ENCODE peak calls at places on chromosomes 4 and X, in ten cellular contexts. One of them, this sample, is unnamed.

GRCh38 chr4:13294961-13295605 is 189.1 kb downstream of the RAB28 start:
- DNase-seq in ELR: no peak
- DNase-seq in A549: no peak
- DNase-seq in colonic mucosa: no peak
- DNase-seq in stimulated activated CD4-positive, alpha-beta T cell treated with anti-CD3 and anti-CD28 coated beads, Interleukin-4, amount 100 ng/mL, for 1 hour: no peak
- DNase-seq in mesothelial cell of epicardium: no peak
- DNase-seq in lung microvascular endothelial cell: no peak
- DNase-seq in midbrain: no peak
- DNase-seq in T-helper 17 cell: no peak
- DNase-seq in upper lobe of right lung: no peak
- DNase-seq in this sample: no peak

GRCh38 chr4:75858721-75859120 is 43.5 kb downstream of the PPEF2 start:
- DNase-seq in ELR: no peak
- DNase-seq in A549: no peak
- DNase-seq in colonic mucosa: no peak
- DNase-seq in stimulated activated CD4-positive, alpha-beta T cell treated with anti-CD3 and anti-CD28 coated beads, Interleukin-4, amount 100 ng/mL, for 1 hour: no peak
- DNase-seq in mesothelial cell of epicardium: no peak
- DNase-seq in lung microvascular endothelial cell: no peak
- DNase-seq in midbrain: no peak
- DNase-seq in T-helper 17 cell: no peak
- DNase-seq in upper lobe of right lung: no peak
- DNase-seq in this sample: no peak

GRCh38 chrX:36198575-36198974 is 279.0 kb downstream of the CFAP47 start:
- DNase-seq in ELR: no peak
- DNase-seq in A549: no peak
- DNase-seq in colonic mucosa: no peak
- DNase-seq in stimulated activated CD4-positive, alpha-beta T cell treated with anti-CD3 and anti-CD28 coated beads, Interleukin-4, amount 100 ng/mL, for 1 hour: no peak
- DNase-seq in mesothelial cell of epicardium: no peak
- DNase-seq in lung microvascular endothelial cell: no peak
- DNase-seq in midbrain: no peak
- DNase-seq in T-helper 17 cell: no peak
- DNase-seq in upper lobe of right lung: no peak
- DNase-seq in this sample: no peak

GRCh38 chrX:54452920-54453319 is 12.7 kb downstream of the TSR2 start:
- DNase-seq in ELR: peak; percentile 57
- DNase-seq in A549: peak; percentile 45
- DNase-seq in colonic mucosa: no peak
- DNase-seq in stimulated activated CD4-positive, alpha-beta T cell treated with anti-CD3 and anti-CD28 coated beads, Interleukin-4, amount 100 ng/mL, for 1 hour: no peak
- DNase-seq in mesothelial cell of epicardium: no peak
- DNase-seq in lung microvascular endothelial cell: peak; percentile 9
- DNase-seq in midbrain: no peak
- DNase-seq in T-helper 17 cell: no peak
- DNase-seq in upper lobe of right lung: no peak
- DNase-seq in this sample: no peak

GRCh38 chr4:90575371-90575770 is 448.2 kb downstream of the CCSER1 start:
- DNase-seq in ELR: no peak
- DNase-seq in A549: no peak
- DNase-seq in colonic mucosa: no peak
- DNase-seq in stimulated activated CD4-positive, alpha-beta T cell treated with anti-CD3 and anti-CD28 coated beads, Interleukin-4, amount 100 ng/mL, for 1 hour: no peak
- DNase-seq in mesothelial cell of epicardium: no peak
- DNase-seq in lung microvascular endothelial cell: no peak
- DNase-seq in midbrain: no peak
- DNase-seq in T-helper 17 cell: no peak
- DNase-seq in upper lobe of right lung: no peak
- DNase-seq in this sample: no peak

GRCh38 chr4:175308236-175308635 is 390.1 kb downstream of the ADAM29 start:
- DNase-seq in ELR: peak; percentile 74
- DNase-seq in A549: no peak
- DNase-seq in colonic mucosa: no peak
- DNase-seq in stimulated activated CD4-positive, alpha-beta T cell treated with anti-CD3 and anti-CD28 coated beads, Interleukin-4, amount 100 ng/mL, for 1 hour: no peak
- DNase-seq in mesothelial cell of epicardium: no peak
- DNase-seq in lung microvascular endothelial cell: no peak
- DNase-seq in midbrain: no peak
- DNase-seq in T-helper 17 cell: no peak
- DNase-seq in upper lobe of right lung: no peak
- DNase-seq in this sample: no peak

GRCh38 chr4:139763668-139764067 is 98.0 kb downstream of the MGST2 start:
- DNase-seq in ELR: no peak
- DNase-seq in A549: no peak
- DNase-seq in colonic mucosa: no peak
- DNase-seq in stimulated activated CD4-positive, alpha-beta T cell treated with anti-CD3 and anti-CD28 coated beads, Interleukin-4, amount 100 ng/mL, for 1 hour: no peak
- DNase-seq in mesothelial cell of epicardium: no peak
- DNase-seq in lung microvascular endothelial cell: peak; percentile 50
- DNase-seq in midbrain: no peak
- DNase-seq in T-helper 17 cell: no peak
- DNase-seq in upper lobe of right lung: no peak
- DNase-seq in this sample: no peak

GRCh38 chrX:10166731-10167149 is 10.0 kb downstream of the CLCN4 start:
- DNase-seq in ELR: no peak
- DNase-seq in A549: no peak
- DNase-seq in colonic mucosa: no peak
- DNase-seq in stimulated activated CD4-positive, alpha-beta T cell treated with anti-CD3 and anti-CD28 coated beads, Interleukin-4, amount 100 ng/mL, for 1 hour: no peak
- DNase-seq in mesothelial cell of epicardium: no peak
- DNase-seq in lung microvascular endothelial cell: peak; percentile 16
- DNase-seq in midbrain: peak; percentile 28
- DNase-seq in T-helper 17 cell: no peak
- DNase-seq in upper lobe of right lung: peak; percentile 72
- DNase-seq in this sample: no peak

GRCh38 chr4:53315300-53315699 is 50.6 kb downstream of the SCFD2 start:
- DNase-seq in ELR: no peak
- DNase-seq in A549: no peak
- DNase-seq in colonic mucosa: no peak
- DNase-seq in stimulated activated CD4-positive, alpha-beta T cell treated with anti-CD3 and anti-CD28 coated beads, Interleukin-4, amount 100 ng/mL, for 1 hour: no peak
- DNase-seq in mesothelial cell of epicardium: no peak
- DNase-seq in lung microvascular endothelial cell: no peak
- DNase-seq in midbrain: no peak
- DNase-seq in T-helper 17 cell: no peak
- DNase-seq in upper lobe of right lung: no peak
- DNase-seq in this sample: no peak

GRCh38 chrX:46244451-46244850 is 300.8 kb downstream of the ZNF674 start:
- DNase-seq in ELR: no peak
- DNase-seq in A549: no peak
- DNase-seq in colonic mucosa: no peak
- DNase-seq in stimulated activated CD4-positive, alpha-beta T cell treated with anti-CD3 and anti-CD28 coated beads, Interleukin-4, amount 100 ng/mL, for 1 hour: no peak
- DNase-seq in mesothelial cell of epicardium: no peak
- DNase-seq in lung microvascular endothelial cell: no peak
- DNase-seq in midbrain: no peak
- DNase-seq in T-helper 17 cell: no peak
- DNase-seq in upper lobe of right lung: no peak
- DNase-seq in this sample: no peak

GRCh38 chr4:4416981-4417380 is 30.1 kb downstream of the NSG1 start:
- DNase-seq in ELR: no peak
- DNase-seq in A549: no peak
- DNase-seq in colonic mucosa: no peak
- DNase-seq in stimulated activated CD4-positive, alpha-beta T cell treated with anti-CD3 and anti-CD28 coated beads, Interleukin-4, amount 100 ng/mL, for 1 hour: no peak
- DNase-seq in mesothelial cell of epicardium: no peak
- DNase-seq in lung microvascular endothelial cell: no peak
- DNase-seq in midbrain: no peak
- DNase-seq in T-helper 17 cell: peak; percentile 1
- DNase-seq in upper lobe of right lung: peak; percentile 30
- DNase-seq in this sample: no peak

GRCh38 chr4:7280906-7281305 is 88.6 kb downstream of the SORCS2 start:
- DNase-seq in ELR: peak; percentile 42
- DNase-seq in A549: no peak
- DNase-seq in colonic mucosa: no peak
- DNase-seq in stimulated activated CD4-positive, alpha-beta T cell treated with anti-CD3 and anti-CD28 coated beads, Interleukin-4, amount 100 ng/mL, for 1 hour: no peak
- DNase-seq in mesothelial cell of epicardium: no peak
- DNase-seq in lung microvascular endothelial cell: no peak
- DNase-seq in midbrain: no peak
- DNase-seq in T-helper 17 cell: no peak
- DNase-seq in upper lobe of right lung: no peak
- DNase-seq in this sample: no peak

GRCh38 chrX:10972731-10973130 is 138.4 kb upstream of the HCCS start:
- DNase-seq in ELR: no peak
- DNase-seq in A549: no peak
- DNase-seq in colonic mucosa: no peak
- DNase-seq in stimulated activated CD4-positive, alpha-beta T cell treated with anti-CD3 and anti-CD28 coated beads, Interleukin-4, amount 100 ng/mL, for 1 hour: no peak
- DNase-seq in mesothelial cell of epicardium: no peak
- DNase-seq in lung microvascular endothelial cell: no peak
- DNase-seq in midbrain: no peak
- DNase-seq in T-helper 17 cell: no peak
- DNase-seq in upper lobe of right lung: no peak
- DNase-seq in this sample: no peak

GRCh38 chrX:42119076-42119475 is 195.7 kb upstream of the CASK start:
- DNase-seq in ELR: peak; percentile 69
- DNase-seq in A549: peak; percentile 86
- DNase-seq in colonic mucosa: no peak
- DNase-seq in stimulated activated CD4-positive, alpha-beta T cell treated with anti-CD3 and anti-CD28 coated beads, Interleukin-4, amount 100 ng/mL, for 1 hour: no peak
- DNase-seq in mesothelial cell of epicardium: no peak
- DNase-seq in lung microvascular endothelial cell: peak; percentile 1
- DNase-seq in midbrain: no peak
- DNase-seq in T-helper 17 cell: no peak
- DNase-seq in upper lobe of right lung: no peak
- DNase-seq in this sample: no peak

GRCh38 chr4:182143822-182144620 is 99.2 kb upstream of the TENM3 start:
- DNase-seq in ELR: peak; percentile 64
- DNase-seq in A549: peak; percentile 40
- DNase-seq in colonic mucosa: no peak
- DNase-seq in stimulated activated CD4-positive, alpha-beta T cell treated with anti-CD3 and anti-CD28 coated beads, Interleukin-4, amount 100 ng/mL, for 1 hour: no peak
- DNase-seq in mesothelial cell of epicardium: peak; percentile 51
- DNase-seq in lung microvascular endothelial cell: no peak
- DNase-seq in midbrain: peak; percentile 13
- DNase-seq in T-helper 17 cell: no peak
- DNase-seq in upper lobe of right lung: peak; percentile 63
- DNase-seq in this sample: peak; percentile 83

GRCh38 chr4:121951570-121952110 is at the start of gene TRPC3:
- DNase-seq in ELR: peak; percentile 37
- DNase-seq in A549: no peak
- DNase-seq in colonic mucosa: peak; percentile 27
- DNase-seq in stimulated activated CD4-positive, alpha-beta T cell treated with anti-CD3 and anti-CD28 coated beads, Interleukin-4, amount 100 ng/mL, for 1 hour: peak; percentile 45
- DNase-seq in mesothelial cell of epicardium: no peak
- DNase-seq in lung microvascular endothelial cell: peak; percentile 10
- DNase-seq in midbrain: no peak
- DNase-seq in T-helper 17 cell: no peak
- DNase-seq in upper lobe of right lung: peak; percentile 70
- DNase-seq in this sample: peak; percentile 70

GRCh38 chr4:158201310-158201709 is 9.0 kb upstream of the TMEM144 start:
- DNase-seq in ELR: no peak
- DNase-seq in A549: no peak
- DNase-seq in colonic mucosa: no peak
- DNase-seq in stimulated activated CD4-positive, alpha-beta T cell treated with anti-CD3 and anti-CD28 coated beads, Interleukin-4, amount 100 ng/mL, for 1 hour: no peak
- DNase-seq in mesothelial cell of epicardium: no peak
- DNase-seq in lung microvascular endothelial cell: no peak
- DNase-seq in midbrain: no peak
- DNase-seq in T-helper 17 cell: no peak
- DNase-seq in upper lobe of right lung: no peak
- DNase-seq in this sample: no peak

GRCh38 chrX:25072247-25072646 is 56.5 kb upstream of the ARX start:
- DNase-seq in ELR: no peak
- DNase-seq in A549: no peak
- DNase-seq in colonic mucosa: no peak
- DNase-seq in stimulated activated CD4-positive, alpha-beta T cell treated with anti-CD3 and anti-CD28 coated beads, Interleukin-4, amount 100 ng/mL, for 1 hour: no peak
- DNase-seq in mesothelial cell of epicardium: no peak
- DNase-seq in lung microvascular endothelial cell: no peak
- DNase-seq in midbrain: no peak
- DNase-seq in T-helper 17 cell: no peak
- DNase-seq in upper lobe of right lung: no peak
- DNase-seq in this sample: no peak

This sample was measured in type B pancreatic cell.